ENCODE peak calls at places on chromosomes 3 and 15, in eight cellular contexts. C is MM.1S, X is pancreas, G is Peyer's patch, S is fibroblast of lung, W is BE2C, N is neural progenitor cell, J is H9. L is an unnamed sample.

GRCh38 chr15:101171954-101172353 is 79.9 kb downstream of the CHSY1 start:
- DNase-seq in C (no peak), X (no peak), G (no peak), S (no peak), W (peak; percentile 71), N (no peak), J (no peak), L (no peak)

GRCh38 chr3:156615592-156616173 is 58.7 kb upstream of the TIPARP start:
- DNase-seq in C (no peak), X (no peak), G (no peak), S (peak; percentile 96), W (no peak), N (no peak), J (no peak), L (no peak)

GRCh38 chr15:82315519-82316246 is 33.6 kb downstream of the GOLGA6L10 start:
- DNase-seq in C (no peak), X (no peak), G (no peak), S (no peak), W (no peak), N (no peak), J (peak; percentile 22), L (no peak)

GRCh38 chr3:7504886-7505775 is 644.2 kb downstream of the GRM7 start:
- DNase-seq in C (no peak), X (no peak), G (no peak), S (peak; percentile 98), W (no peak), N (no peak), J (no peak), L (peak; percentile 17)

GRCh38 chr3:81545572-81545971 is 215.9 kb downstream of the GBE1 start:
- DNase-seq in C (no peak), X (no peak), G (no peak), S (no peak), W (no peak), N (no peak), J (no peak), L (no peak)

GRCh38 chr3:25744477-25744876 is 38.8 kb downstream of the NGLY1 start:
- DNase-seq in C (no peak), X (no peak), G (no peak), S (no peak), W (no peak), N (no peak), J (no peak), L (no peak)

GRCh38 chr3:192090586-192090985 is 629.6 kb downstream of the PYDC2 start:
- DNase-seq in C (peak; percentile 20), X (no peak), G (no peak), S (peak; percentile 7), W (no peak), N (peak; percentile 41), J (peak; percentile 49), L (no peak)

GRCh38 chr15:92821491-92822116 is 78.5 kb upstream of the CHD2 start:
- DNase-seq in C (no peak), X (no peak), G (no peak), S (peak; percentile 72), W (no peak), N (no peak), J (no peak), L (no peak)

GRCh38 chr3:152298393-152299242 is 29.9 kb downstream of the MBNL1 start:
- DNase-seq in C (no peak), X (peak; percentile 35), G (no peak), S (peak; percentile 95), W (peak; percentile 68), N (peak; percentile 13), J (no peak), L (no peak)

GRCh38 chr3:14824646-14825045 is 5.9 kb downstream of the FGD5 start:
- DNase-seq in C (no peak), X (no peak), G (no peak), S (no peak), W (no peak), N (no peak), J (no peak), L (no peak)

GRCh38 chr3:29186131-29186599 is 94.7 kb upstream of the RBMS3 start:
- DNase-seq in C (no peak), X (no peak), G (no peak), S (peak; percentile 99), W (no peak), N (no peak), J (no peak), L (no peak)

GRCh38 chr3:148146947-148147346 is 550.8 kb upstream of the AGTR1 start:
- DNase-seq in C (no peak), X (no peak), G (no peak), S (peak; percentile 79), W (no peak), N (no peak), J (no peak), L (no peak)

GRCh38 chr3:19348929-19349564 is 200.7 kb downstream of the KCNH8 start:
- DNase-seq in C (peak; percentile 40), X (no peak), G (no peak), S (peak; percentile 3), W (peak; percentile 14), N (peak; percentile 48), J (peak; percentile 28), L (no peak)

GRCh38 chr3:111738238-111738637 is 120.8 kb upstream of the PHLDB2 start:
- DNase-seq in C (peak; percentile 57), X (no peak), G (no peak), S (peak; percentile 57), W (no peak), N (no peak), J (no peak), L (no peak)

GRCh38 chr3:111737712-111738097 is 121.4 kb upstream of the PHLDB2 start:
- DNase-seq in C (peak; percentile 91), X (peak; percentile 73), G (no peak), S (peak; percentile 100), W (no peak), N (no peak), J (no peak), L (no peak)

GRCh38 chr3:111737056-111737711 is 121.9 kb upstream of the PHLDB2 start:
- DNase-seq in C (no peak), X (peak; percentile 29), G (no peak), S (no peak), W (no peak), N (no peak), J (no peak), L (no peak)

GRCh38 chr3:111738790-111739189 is 120.3 kb upstream of the PHLDB2 start:
- DNase-seq in C (no peak), X (no peak), G (no peak), S (no peak), W (no peak), N (no peak), J (no peak), L (no peak)

DNA sequence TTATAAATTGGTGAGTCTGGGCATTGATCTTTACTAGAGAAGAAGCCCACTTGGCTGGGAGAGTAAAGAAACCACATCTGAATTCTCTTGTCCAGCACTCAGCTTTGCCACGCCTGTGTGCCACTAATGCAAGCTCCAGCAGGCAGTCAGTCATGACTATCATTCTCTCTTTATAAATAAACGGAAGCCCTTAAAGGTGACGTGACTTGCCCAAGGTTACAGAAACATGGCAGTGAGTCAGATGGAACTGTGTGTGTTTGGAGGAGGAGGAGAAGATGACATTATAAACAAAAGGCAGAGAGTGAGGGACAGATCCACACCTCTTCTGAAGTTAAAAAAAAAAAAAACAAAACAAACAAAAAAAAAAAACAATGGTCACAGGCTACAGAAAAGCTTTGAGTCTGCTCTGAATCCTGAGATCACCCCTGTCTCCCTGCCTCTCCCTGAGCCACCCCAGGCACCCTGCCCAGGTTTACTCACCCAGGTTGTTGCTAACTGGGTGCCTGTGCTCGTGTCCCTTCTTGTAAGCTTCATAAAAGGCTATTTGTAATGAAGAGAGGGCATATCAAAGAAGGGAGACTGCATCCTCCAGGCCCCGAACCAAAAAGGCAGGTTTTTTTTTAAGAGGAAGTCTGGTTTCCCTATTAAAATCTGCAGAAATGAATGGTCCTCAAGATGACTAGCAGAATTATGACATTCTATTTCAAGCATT is 119.7 kb upstream of the PHLDB2 start:
- DNase-seq in C (no peak), X (peak; percentile 41), G (no peak), S (peak; percentile 90), W (no peak), N (no peak), J (no peak), L (no peak)
- H3K4me1 ChIP-seq in C (peaks cover 24% of the 10 kb centered on the region), X (peaks cover 49% of the 10 kb centered on the region), G (no peaks in the 10 kb centered on the region), S (peaks cover 11% of the 10 kb centered on the region), W (no peaks in the 10 kb centered on the region), N (no peaks in the 10 kb centered on the region), J (no peaks in the 10 kb centered on the region), L (peaks cover 44% of the 10 kb centered on the region)

GRCh38 chr3:72380711-72381508 is 467.3 kb downstream of the SHQ1 start:
- DNase-seq in C (no peak), X (no peak), G (no peak), S (no peak), W (no peak), N (no peak), J (no peak), L (no peak)

GRCh38 chr3:72376917-72377710 is 471.1 kb downstream of the SHQ1 start:
- DNase-seq in C (no peak), X (no peak), G (no peak), S (no peak), W (no peak), N (peak; percentile 65), J (no peak), L (no peak)

GRCh38 chr3:72380193-72380592 is 468.1 kb downstream of the SHQ1 start:
- DNase-seq in C (no peak), X (no peak), G (no peak), S (peak; percentile 48), W (no peak), N (peak; percentile 17), J (no peak), L (no peak)

GRCh38 chr3:72379500-72380187 is 468.6 kb downstream of the SHQ1 start:
- DNase-seq in C (no peak), X (no peak), G (no peak), S (no peak), W (no peak), N (peak; percentile 18), J (no peak), L (no peak)

GRCh38 chr3:72378287-72378686 is 470.0 kb downstream of the SHQ1 start:
- DNase-seq in C (no peak), X (no peak), G (no peak), S (no peak), W (no peak), N (no peak), J (no peak), L (no peak)
- H3K4me1 ChIP-seq in C (no peaks in the 10 kb centered on the region), X (no peaks in the 10 kb centered on the region), G (no peaks in the 10 kb centered on the region), S (no peaks in the 10 kb centered on the region), W (peaks cover 28% of the 10 kb centered on the region), N (peaks cover 49% of the 10 kb centered on the region), J (peaks cover 43% of the 10 kb centered on the region), L (peaks cover 27% of the 10 kb centered on the region)

GRCh38 chr15:53791616-53792015 is 32.2 kb upstream of the WDR72 start:
- DNase-seq in C (no peak), X (no peak), G (no peak), S (no peak), W (no peak), N (no peak), J (no peak), L (no peak)
- H3K4me1 ChIP-seq in C (no peaks in the 10 kb centered on the region), X (no peaks in the 10 kb centered on the region), G (no peaks in the 10 kb centered on the region), S (no peaks in the 10 kb centered on the region), W (no peaks in the 10 kb centered on the region), N (no peaks in the 10 kb centered on the region), J (no peaks in the 10 kb centered on the region), L (no peaks in the 10 kb centered on the region)

DNA sequence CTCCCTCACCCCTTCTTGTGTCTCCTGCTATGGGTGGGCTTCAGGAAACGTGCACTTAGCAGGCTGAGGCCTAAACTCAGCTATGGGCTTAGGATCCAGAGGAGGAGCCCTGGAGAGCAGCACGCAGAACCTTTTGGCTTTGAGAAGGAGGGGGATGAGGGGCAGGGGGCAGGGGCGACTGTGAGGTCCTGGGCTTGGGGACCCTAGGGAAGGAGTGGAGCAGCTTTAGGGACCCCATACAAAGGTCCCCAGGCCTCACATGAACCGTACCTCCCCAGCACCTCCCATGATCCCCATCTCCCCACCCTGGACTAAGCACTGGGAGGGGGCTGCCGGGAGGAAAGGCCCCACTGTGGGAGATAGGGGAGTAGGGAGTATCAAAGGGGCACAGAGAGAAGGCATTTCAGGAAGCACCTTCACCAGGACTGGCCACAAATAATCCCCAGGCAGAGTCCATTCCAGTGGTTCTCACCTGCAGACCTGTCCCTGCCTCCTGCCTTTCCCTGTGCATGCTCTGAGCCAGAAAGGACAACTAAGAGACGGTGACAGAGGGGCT is 62.0 kb upstream of the KLF13 start:
- DNase-seq in C (no peak), X (no peak), G (peak; percentile 15), S (no peak), W (no peak), N (peak; percentile 1), J (no peak), L (peak; percentile 29)
- H3K4me1 ChIP-seq in C (peaks cover 66% of the 10 kb centered on the region), X (no peaks in the 10 kb centered on the region), G (peaks cover 44% of the 10 kb centered on the region), S (no peaks in the 10 kb centered on the region), W (peaks cover 20% of the 10 kb centered on the region), N (peaks cover 12% of the 10 kb centered on the region), J (no peaks in the 10 kb centered on the region), L (peaks cover 12% of the 10 kb centered on the region)